ENCODE peak calls at places on chromosomes 1 and 21, in eight cellular contexts. Z is RWPE1; K is A673; L is neural crest cell; Y is fibroblast of lung; V is Panc1; J is activated CD8-positive, alpha-beta T cell treated with anti-CD3 and anti-CD28 coated beads for 36 hours; P is left ventricle myocardium inferior. M is an unnamed sample.
A peak's percentile ranks its signal among the peaks of the same experiment; 100 is the strongest.

GRCh38 chr1:183243190-183244065 is 57.4 kb downstream of the LAMC2 start:
- DNase-seq in Z (no peak), K (no peak), L (no peak), Y (no peak), V (no peak), J (no peak), P (peak; percentile 74), M (no peak)

GRCh38 chr1:205319081-205320018 is 2.2 kb downstream of the NUAK2 start:
- DNase-seq in Z (peak; percentile 91), K (peak; percentile 37), L (no peak), Y (peak; percentile 79), V (no peak), J (peak; percentile 44), P (peak; percentile 71), M (peak; percentile 56)

GRCh38 chr1:176469450-176469985 is 6.5 kb downstream of the PAPPA2 start:
- DNase-seq in Z (no peak), K (no peak), L (no peak), Y (peak; percentile 7), V (no peak), J (no peak), P (no peak), M (peak; percentile 22)

GRCh38 chr1:4303303-4303702 is 351.1 kb upstream of the AJAP1 start:
- DNase-seq in Z (no peak), K (no peak), L (no peak), Y (no peak), V (no peak), J (no peak), P (no peak), M (no peak)

GRCh38 chr1:59506952-59507351 is 210.1 kb downstream of the FGGY start:
- DNase-seq in Z (no peak), K (peak; percentile 34), L (no peak), Y (peak; percentile 54), V (no peak), J (no peak), P (no peak), M (no peak)

GRCh38 chr1:56933606-56934005 is 32.2 kb downstream of the C8B start:
- DNase-seq in Z (no peak), K (no peak), L (no peak), Y (no peak), V (no peak), J (no peak), P (no peak), M (no peak)

GRCh38 chr1:210400043-210400840 is 71.5 kb downstream of the HHAT start:
- DNase-seq in Z (peak; percentile 82), K (peak; percentile 74), L (peak; percentile 51), Y (peak; percentile 78), V (peak; percentile 39), J (peak; percentile 85), P (peak; percentile 43), M (peak; percentile 65)

GRCh38 chr1:98388431-98388830 is 273.1 kb upstream of the SNX7 start:
- DNase-seq in Z (peak; percentile 12), K (peak; percentile 86), L (no peak), Y (peak; percentile 88), V (no peak), J (peak; percentile 49), P (no peak), M (peak; percentile 80)

GRCh38 chr1:231590453-231591198 is 36.0 kb upstream of the DISC1 start:
- DNase-seq in Z (peak; percentile 33), K (peak; percentile 76), L (peak; percentile 32), Y (peak; percentile 65), V (peak; percentile 36), J (peak; percentile 60), P (peak; percentile 41), M (peak; percentile 49)

GRCh38 chr21:41816583-41817165 is 49.8 kb upstream of the RIPK4 start:
- DNase-seq in Z (peak; percentile 24), K (peak; percentile 66), L (peak; percentile 57), Y (peak; percentile 42), V (no peak), J (peak; percentile 67), P (peak; percentile 55), M (peak; percentile 24)

GRCh38 chr1:227401562-227402342 is 83.5 kb upstream of the CDC42BPA start:
- DNase-seq in Z (no peak), K (no peak), L (no peak), Y (no peak), V (no peak), J (no peak), P (no peak), M (no peak)

GRCh38 chr1:193311226-193311948 is 125.0 kb upstream of the B3GALT2 start:
- DNase-seq in Z (no peak), K (no peak), L (no peak), Y (no peak), V (no peak), J (no peak), P (no peak), M (no peak)

GRCh38 chr1:174160109-174160473 is 771 bp downstream of the RABGAP1L start:
- DNase-seq in Z (peak; percentile 48), K (no peak), L (peak; percentile 6), Y (peak; percentile 50), V (no peak), J (peak; percentile 62), P (peak; percentile 56), M (no peak)

GRCh38 chr1:156371553-156372264 is 2.7 kb downstream of the RHBG start:
- DNase-seq in Z (no peak), K (no peak), L (no peak), Y (peak; percentile 54), V (no peak), J (peak; percentile 32), P (peak; percentile 37), M (no peak)

GRCh38 chr1:151716771-151717631 is at the start of gene CELF3:
- DNase-seq in Z (peak; percentile 48), K (peak; percentile 64), L (peak; percentile 46), Y (peak; percentile 25), V (no peak), J (peak; percentile 24), P (no peak), M (no peak)

GRCh38 chr1:151713874-151714273 is 2.7 kb downstream of the CELF3 start:
- DNase-seq in Z (peak; percentile 34), K (no peak), L (no peak), Y (no peak), V (no peak), J (no peak), P (no peak), M (no peak)

GRCh38 chr1:151714820-151715725 is 1.5 kb downstream of the CELF3 start:
- DNase-seq in Z (no peak), K (no peak), L (no peak), Y (no peak), V (no peak), J (no peak), P (no peak), M (no peak)

GRCh38 chr1:151716405-151716762 is 219 bp downstream of the CELF3 start:
- DNase-seq in Z (no peak), K (no peak), L (no peak), Y (no peak), V (no peak), J (no peak), P (no peak), M (no peak)

GRCh38 chr1:151715726-151716404 is 738 bp downstream of the CELF3 start:
- DNase-seq in Z (no peak), K (peak; percentile 19), L (peak; percentile 45), Y (no peak), V (no peak), J (peak; percentile 26), P (no peak), M (no peak)
- TF ChIP-seq CTCF in Z (no peak), K (peak; percentile 14), L (peak; percentile 55), Y (no peak), V (no peak), J (peak; percentile 25), P (no peak), M (no peak)

DNA sequence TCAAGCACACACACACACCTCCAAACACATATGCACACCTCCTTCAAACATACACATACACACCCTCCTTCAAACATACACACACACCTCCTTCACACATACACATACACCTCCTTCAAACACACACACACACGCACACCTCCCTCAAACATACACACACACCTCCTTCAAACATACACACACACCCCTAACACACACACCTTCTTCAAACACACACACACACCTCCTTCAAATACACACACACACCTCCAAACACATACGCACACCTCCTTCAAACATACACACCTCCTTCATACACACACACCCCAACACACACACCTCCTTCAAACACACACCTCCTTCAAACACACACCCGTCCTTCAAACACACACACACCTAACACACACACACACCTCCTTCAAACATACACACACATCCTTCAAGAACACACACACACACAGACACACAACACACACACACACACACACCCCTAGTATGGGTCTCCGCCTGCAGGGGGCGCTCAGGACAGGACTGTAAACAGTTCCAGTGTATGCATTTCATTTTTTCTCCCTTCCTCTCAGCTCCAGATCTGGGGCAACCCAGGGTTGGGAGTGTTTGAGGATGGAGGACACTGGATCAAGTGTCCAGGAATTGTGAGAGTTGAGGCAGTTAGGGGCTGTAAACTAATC is 12.1 kb downstream of the LGR6 start:
- DNase-seq in Z (no peak), K (no peak), L (no peak), Y (no peak), V (no peak), J (no peak), P (no peak), M (no peak)
- TF ChIP-seq CTCF in Z (no peak), K (peak; percentile 50), L (peak; percentile 38), Y (peak; percentile 17), V (peak; percentile 53), J (peak; percentile 46), P (no peak), M (peak; percentile 23)

GRCh38 chr1:225814381-225814780 is 4.5 kb downstream of the EPHX1 start:
- DNase-seq in Z (no peak), K (no peak), L (no peak), Y (no peak), V (no peak), J (no peak), P (no peak), M (no peak)

GRCh38 chr1:225812488-225813249 is 2.7 kb downstream of the EPHX1 start:
- DNase-seq in Z (no peak), K (no peak), L (no peak), Y (no peak), V (no peak), J (no peak), P (no peak), M (no peak)

GRCh38 chr1:225809842-225810578 is at the start of gene EPHX1:
- DNase-seq in Z (peak; percentile 97), K (peak; percentile 94), L (peak; percentile 82), Y (peak; percentile 85), V (peak; percentile 33), J (peak; percentile 76), P (peak; percentile 94), M (peak; percentile 66)

GRCh38 chr1:225813250-225813964 is 3.5 kb downstream of the EPHX1 start:
- DNase-seq in Z (peak; percentile 49), K (peak; percentile 87), L (no peak), Y (no peak), V (no peak), J (peak; percentile 30), P (peak; percentile 68), M (no peak)

GRCh38 chr1:225811622-225812487 is 1.9 kb downstream of the EPHX1 start:
- DNase-seq in Z (no peak), K (peak; percentile 76), L (no peak), Y (no peak), V (no peak), J (no peak), P (no peak), M (no peak)
- TF ChIP-seq CTCF in Z (no peak), K (peak; percentile 74), L (peak; percentile 44), Y (peak; percentile 52), V (peak; percentile 86), J (no peak), P (peak; percentile 47), M (peak; percentile 59)

DNA sequence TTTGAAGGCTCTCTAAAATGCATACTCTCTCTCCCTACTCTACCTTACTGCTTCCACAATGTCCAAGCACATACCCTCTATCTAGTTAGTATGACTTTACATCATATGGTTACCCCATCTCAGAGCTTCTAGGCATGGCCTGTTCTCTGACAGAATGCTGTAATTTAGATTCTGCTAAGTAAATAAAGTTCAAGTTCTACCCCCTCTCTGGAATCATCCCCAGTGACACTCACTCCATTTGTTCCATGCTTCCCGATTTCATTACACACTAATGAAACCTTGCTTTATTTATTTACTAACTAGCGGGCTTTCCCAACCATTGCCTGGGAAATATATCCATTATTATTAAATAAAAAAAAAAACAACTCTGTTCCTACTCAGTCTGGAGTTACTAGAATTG is 7.3 kb downstream of the CRYZL1 start:
- DNase-seq in Z (no peak), K (no peak), L (no peak), Y (no peak), V (no peak), J (no peak), P (no peak), M (no peak)
- TF ChIP-seq CTCF in Z (no peak), K (no peak), L (no peak), Y (no peak), V (no peak), J (no peak), P (no peak), M (no peak)